ENCODE peak calls at places on chromosomes 4 and X, in ten cellular contexts. One of them, this sample, is unnamed.

GRCh38 chrX:150897371-150898319 is 823 bp downstream of the CD99L2 start:
- DNase-seq in esophagus squamous epithelium: no peak
- DNase-seq in AG10803: peak
- DNase-seq in IMR-90: no peak
- DNase-seq in AG09309: no peak
- DNase-seq in fibroblast of pulmonary artery: peak
- DNase-seq in Calu3: peak
- DNase-seq in body of pancreas: peak
- DNase-seq in MCF 10A: peak
- DNase-seq in fibroblast of lung: peak
- DNase-seq in this sample: peak

GRCh38 chrX:41234962-41235361 is 99.0 kb upstream of the DDX3X start:
- DNase-seq in esophagus squamous epithelium: no peak
- DNase-seq in AG10803: no peak
- DNase-seq in IMR-90: no peak
- DNase-seq in AG09309: no peak
- DNase-seq in fibroblast of pulmonary artery: no peak
- DNase-seq in Calu3: no peak
- DNase-seq in body of pancreas: no peak
- DNase-seq in MCF 10A: no peak
- DNase-seq in fibroblast of lung: no peak
- DNase-seq in this sample: no peak

GRCh38 chrX:43349363-43349762 is 306.7 kb upstream of the MAOA start:
- DNase-seq in esophagus squamous epithelium: no peak
- DNase-seq in AG10803: peak
- DNase-seq in IMR-90: peak
- DNase-seq in AG09309: no peak
- DNase-seq in fibroblast of pulmonary artery: peak
- DNase-seq in Calu3: peak
- DNase-seq in body of pancreas: peak
- DNase-seq in MCF 10A: peak
- DNase-seq in fibroblast of lung: peak
- DNase-seq in this sample: peak

GRCh38 chrX:52574416-52575275 is 57.8 kb upstream of the XAGE1B start:
- DNase-seq in esophagus squamous epithelium: no peak
- DNase-seq in AG10803: peak
- DNase-seq in IMR-90: peak
- DNase-seq in AG09309: peak
- DNase-seq in fibroblast of pulmonary artery: peak
- DNase-seq in Calu3: peak
- DNase-seq in body of pancreas: peak
- DNase-seq in MCF 10A: peak
- DNase-seq in fibroblast of lung: peak
- DNase-seq in this sample: peak

GRCh38 chr4:108425988-108426387 is 194.4 kb upstream of the RPL34 start:
- DNase-seq in esophagus squamous epithelium: no peak
- DNase-seq in AG10803: peak
- DNase-seq in IMR-90: peak
- DNase-seq in AG09309: peak
- DNase-seq in fibroblast of pulmonary artery: peak
- DNase-seq in Calu3: no peak
- DNase-seq in body of pancreas: no peak
- DNase-seq in MCF 10A: no peak
- DNase-seq in fibroblast of lung: peak
- DNase-seq in this sample: peak

GRCh38 chr4:160423879-160424451 is 1321.1 kb downstream of the RAPGEF2 start:
- DNase-seq in esophagus squamous epithelium: no peak
- DNase-seq in AG10803: no peak
- DNase-seq in IMR-90: no peak
- DNase-seq in AG09309: no peak
- DNase-seq in fibroblast of pulmonary artery: peak
- DNase-seq in Calu3: peak
- DNase-seq in body of pancreas: no peak
- DNase-seq in MCF 10A: peak
- DNase-seq in fibroblast of lung: peak
- DNase-seq in this sample: peak

GRCh38 chr4:142500966-142501365 is 345.1 kb downstream of the INPP4B start:
- DNase-seq in esophagus squamous epithelium: no peak
- DNase-seq in AG10803: no peak
- DNase-seq in IMR-90: no peak
- DNase-seq in AG09309: no peak
- DNase-seq in fibroblast of pulmonary artery: no peak
- DNase-seq in Calu3: peak
- DNase-seq in body of pancreas: peak
- DNase-seq in MCF 10A: no peak
- DNase-seq in fibroblast of lung: no peak
- DNase-seq in this sample: no peak

GRCh38 chr4:159420162-159421057 is 317.5 kb downstream of the RAPGEF2 start:
- DNase-seq in esophagus squamous epithelium: no peak
- DNase-seq in AG10803: no peak
- DNase-seq in IMR-90: no peak
- DNase-seq in AG09309: no peak
- DNase-seq in fibroblast of pulmonary artery: no peak
- DNase-seq in Calu3: no peak
- DNase-seq in body of pancreas: no peak
- DNase-seq in MCF 10A: no peak
- DNase-seq in fibroblast of lung: no peak
- DNase-seq in this sample: no peak

GRCh38 chr4:165326831-165327210 is 648 bp upstream of the MSMO1 start:
- DNase-seq in esophagus squamous epithelium: peak
- DNase-seq in AG10803: peak
- DNase-seq in IMR-90: peak
- DNase-seq in AG09309: no peak
- DNase-seq in fibroblast of pulmonary artery: peak
- DNase-seq in Calu3: peak
- DNase-seq in body of pancreas: peak
- DNase-seq in MCF 10A: peak
- DNase-seq in fibroblast of lung: peak
- DNase-seq in this sample: peak

GRCh38 chr4:174334628-174335027 is 50.9 kb downstream of the CEP44 start:
- DNase-seq in esophagus squamous epithelium: no peak
- DNase-seq in AG10803: no peak
- DNase-seq in IMR-90: no peak
- DNase-seq in AG09309: no peak
- DNase-seq in fibroblast of pulmonary artery: no peak
- DNase-seq in Calu3: no peak
- DNase-seq in body of pancreas: no peak
- DNase-seq in MCF 10A: no peak
- DNase-seq in fibroblast of lung: no peak
- DNase-seq in this sample: no peak
- TF ChIP-seq CTCF in esophagus squamous epithelium: no peak
- TF ChIP-seq CTCF in AG10803: no peak
- TF ChIP-seq CTCF in IMR-90: no peak
- TF ChIP-seq CTCF in AG09309: no peak
- TF ChIP-seq CTCF in fibroblast of pulmonary artery: no peak
- TF ChIP-seq CTCF in Calu3: no peak
- TF ChIP-seq CTCF in body of pancreas: no peak
- TF ChIP-seq CTCF in MCF 10A: no peak
- TF ChIP-seq CTCF in fibroblast of lung: no peak
- TF ChIP-seq CTCF in this sample: no peak

GRCh38 chrX:107675365-107675654 is 47.0 kb downstream of the PRPS1 start:
- DNase-seq in esophagus squamous epithelium: no peak
- DNase-seq in AG10803: no peak
- DNase-seq in IMR-90: no peak
- DNase-seq in AG09309: no peak
- DNase-seq in fibroblast of pulmonary artery: no peak
- DNase-seq in Calu3: no peak
- DNase-seq in body of pancreas: no peak
- DNase-seq in MCF 10A: no peak
- DNase-seq in fibroblast of lung: no peak
- DNase-seq in this sample: no peak

GRCh38 chrX:107677909-107678308 is 49.6 kb downstream of the PRPS1 start:
- DNase-seq in esophagus squamous epithelium: no peak
- DNase-seq in AG10803: no peak
- DNase-seq in IMR-90: no peak
- DNase-seq in AG09309: no peak
- DNase-seq in fibroblast of pulmonary artery: peak
- DNase-seq in Calu3: no peak
- DNase-seq in body of pancreas: no peak
- DNase-seq in MCF 10A: no peak
- DNase-seq in fibroblast of lung: no peak
- DNase-seq in this sample: no peak

GRCh38 chrX:107677501-107677901 is 49.2 kb downstream of the PRPS1 start:
- DNase-seq in esophagus squamous epithelium: no peak
- DNase-seq in AG10803: no peak
- DNase-seq in IMR-90: no peak
- DNase-seq in AG09309: no peak
- DNase-seq in fibroblast of pulmonary artery: peak
- DNase-seq in Calu3: no peak
- DNase-seq in body of pancreas: no peak
- DNase-seq in MCF 10A: peak
- DNase-seq in fibroblast of lung: peak
- DNase-seq in this sample: peak

GRCh38 chrX:107675823-107676555 is 47.7 kb downstream of the PRPS1 start:
- DNase-seq in esophagus squamous epithelium: no peak
- DNase-seq in AG10803: peak
- DNase-seq in IMR-90: peak
- DNase-seq in AG09309: no peak
- DNase-seq in fibroblast of pulmonary artery: peak
- DNase-seq in Calu3: no peak
- DNase-seq in body of pancreas: peak
- DNase-seq in MCF 10A: peak
- DNase-seq in fibroblast of lung: peak
- DNase-seq in this sample: peak

DNA sequence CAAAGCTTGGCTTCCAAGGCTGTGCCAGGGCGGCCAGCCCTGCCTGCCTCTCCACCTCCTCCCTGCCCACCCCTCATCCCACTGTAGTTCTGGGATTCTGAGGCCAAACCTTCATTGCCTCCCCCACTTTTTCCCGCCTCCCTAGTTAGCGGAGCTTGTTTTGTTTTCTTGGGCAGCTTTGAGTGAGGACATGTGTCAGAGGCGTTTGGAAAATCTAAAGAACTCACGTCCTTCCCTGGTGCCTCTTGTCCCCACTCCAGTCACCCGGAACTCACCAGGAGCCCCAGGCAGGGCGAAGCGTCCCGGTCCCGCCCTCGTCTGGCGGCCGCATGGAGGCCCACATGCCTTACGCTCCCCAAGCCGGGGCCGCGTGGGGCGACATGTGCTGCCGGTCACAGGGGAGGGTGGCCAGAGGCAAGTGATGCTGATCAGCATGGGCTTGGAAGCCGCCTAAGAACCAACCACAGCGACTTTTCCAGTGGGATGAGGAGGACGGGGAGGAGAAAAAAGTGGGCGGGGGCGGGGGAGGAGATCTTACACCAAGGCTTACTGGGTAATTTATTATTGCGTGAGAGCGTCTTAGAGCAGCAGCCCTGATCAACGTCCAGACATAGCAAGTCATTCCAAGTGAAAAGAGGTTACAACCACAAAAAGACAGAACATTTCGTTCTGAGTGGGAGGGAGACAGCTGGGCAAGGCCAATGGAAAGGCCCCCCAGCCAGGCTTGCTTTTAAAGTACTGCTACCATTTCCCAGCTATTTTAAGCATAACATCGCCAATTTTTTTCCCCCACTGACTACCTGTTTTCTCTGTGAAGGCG is 48.5 kb downstream of the PRPS1 start:
- DNase-seq in esophagus squamous epithelium: peak
- DNase-seq in AG10803: peak
- DNase-seq in IMR-90: peak
- DNase-seq in AG09309: peak
- DNase-seq in fibroblast of pulmonary artery: peak
- DNase-seq in Calu3: peak
- DNase-seq in body of pancreas: peak
- DNase-seq in MCF 10A: peak
- DNase-seq in fibroblast of lung: peak
- DNase-seq in this sample: peak
- TF ChIP-seq CTCF in esophagus squamous epithelium: no peak
- TF ChIP-seq CTCF in AG10803: no peak
- TF ChIP-seq CTCF in IMR-90: no peak
- TF ChIP-seq CTCF in AG09309: no peak
- TF ChIP-seq CTCF in fibroblast of pulmonary artery: no peak
- TF ChIP-seq CTCF in Calu3: no peak
- TF ChIP-seq CTCF in body of pancreas: no peak
- TF ChIP-seq CTCF in MCF 10A: no peak
- TF ChIP-seq CTCF in fibroblast of lung: no peak
- TF ChIP-seq CTCF in this sample: no peak

GRCh38 chr4:187378441-187378840 is 617.1 kb upstream of the ZFP42 start:
- DNase-seq in esophagus squamous epithelium: no peak
- DNase-seq in AG10803: no peak
- DNase-seq in IMR-90: no peak
- DNase-seq in AG09309: no peak
- DNase-seq in fibroblast of pulmonary artery: no peak
- DNase-seq in Calu3: no peak
- DNase-seq in body of pancreas: no peak
- DNase-seq in MCF 10A: no peak
- DNase-seq in fibroblast of lung: no peak
- DNase-seq in this sample: no peak

GRCh38 chr4:187383181-187383580 is 612.4 kb upstream of the ZFP42 start:
- DNase-seq in esophagus squamous epithelium: no peak
- DNase-seq in AG10803: no peak
- DNase-seq in IMR-90: no peak
- DNase-seq in AG09309: no peak
- DNase-seq in fibroblast of pulmonary artery: no peak
- DNase-seq in Calu3: no peak
- DNase-seq in body of pancreas: no peak
- DNase-seq in MCF 10A: no peak
- DNase-seq in fibroblast of lung: no peak
- DNase-seq in this sample: no peak

DNA sequence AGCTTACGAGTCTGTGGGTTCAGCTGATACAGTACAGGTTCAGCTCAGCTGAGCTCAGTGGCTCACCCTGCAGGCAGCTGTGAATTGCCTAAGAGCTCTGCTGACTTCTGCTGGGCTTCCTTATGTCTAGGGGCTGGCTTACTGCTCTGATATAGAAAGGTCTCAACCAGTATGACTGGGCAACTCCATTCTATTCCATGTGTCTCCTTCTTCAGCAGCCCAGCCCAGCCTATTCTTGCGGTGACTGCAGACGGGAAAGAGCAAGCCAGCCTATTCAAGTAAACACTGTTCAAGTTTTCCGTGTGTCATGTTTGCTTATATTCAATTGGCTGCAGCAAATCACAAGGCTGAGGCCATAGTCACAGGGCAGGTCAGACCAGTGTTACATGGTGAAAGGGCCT is 615.4 kb upstream of the ZFP42 start:
- DNase-seq in esophagus squamous epithelium: no peak
- DNase-seq in AG10803: no peak
- DNase-seq in IMR-90: peak
- DNase-seq in AG09309: no peak
- DNase-seq in fibroblast of pulmonary artery: peak
- DNase-seq in Calu3: peak
- DNase-seq in body of pancreas: peak
- DNase-seq in MCF 10A: peak
- DNase-seq in fibroblast of lung: peak
- DNase-seq in this sample: peak
- TF ChIP-seq CTCF in esophagus squamous epithelium: no peak
- TF ChIP-seq CTCF in AG10803: peak
- TF ChIP-seq CTCF in IMR-90: no peak
- TF ChIP-seq CTCF in AG09309: peak
- TF ChIP-seq CTCF in fibroblast of pulmonary artery: peak
- TF ChIP-seq CTCF in Calu3: no peak
- TF ChIP-seq CTCF in body of pancreas: peak
- TF ChIP-seq CTCF in MCF 10A: no peak
- TF ChIP-seq CTCF in fibroblast of lung: peak
- TF ChIP-seq CTCF in this sample: peak

DNA sequence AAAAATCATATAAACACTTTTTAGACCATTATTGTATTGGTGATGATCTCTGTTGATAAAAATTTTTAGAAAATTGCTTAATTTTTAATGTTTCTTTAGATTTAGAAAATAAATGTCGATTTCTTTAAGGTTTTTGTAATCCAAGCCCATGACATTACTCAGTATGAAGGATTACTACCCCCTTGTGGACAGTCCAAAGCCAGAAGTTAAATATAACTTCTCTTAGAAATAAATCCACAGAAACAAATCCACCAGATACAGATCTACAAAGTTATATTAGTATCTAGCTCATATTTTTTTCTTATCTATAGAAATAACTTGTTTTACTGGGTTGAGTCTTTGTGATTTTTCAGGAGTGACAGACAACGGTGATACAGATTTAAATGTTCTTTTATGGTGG is 18.9 kb downstream of the TIFA start:
- DNase-seq in esophagus squamous epithelium: no peak
- DNase-seq in AG10803: peak
- DNase-seq in IMR-90: peak
- DNase-seq in AG09309: no peak
- DNase-seq in fibroblast of pulmonary artery: peak
- DNase-seq in Calu3: no peak
- DNase-seq in body of pancreas: no peak
- DNase-seq in MCF 10A: peak
- DNase-seq in fibroblast of lung: peak
- DNase-seq in this sample: peak
- TF ChIP-seq CTCF in esophagus squamous epithelium: peak
- TF ChIP-seq CTCF in AG10803: peak
- TF ChIP-seq CTCF in IMR-90: peak
- TF ChIP-seq CTCF in AG09309: peak
- TF ChIP-seq CTCF in fibroblast of pulmonary artery: peak
- TF ChIP-seq CTCF in Calu3: no peak
- TF ChIP-seq CTCF in body of pancreas: peak
- TF ChIP-seq CTCF in MCF 10A: peak
- TF ChIP-seq CTCF in fibroblast of lung: peak
- TF ChIP-seq CTCF in this sample: peak